ENCODE peak calls at places on chromosomes 2 and 18, in six cellular contexts. One of them, this sample, is unnamed. For H3K4me1, the result is how much of the 10 kb centered on the place peaks cover.

GRCh38 chr18:23225518-23225917 is 90.2 kb downstream of the CABLES1 start:
- DNase-seq in CD4-positive, CD25-positive, alpha-beta regulatory T cell: no peak
- DNase-seq in spleen: no peak
- DNase-seq in right lobe of liver: no peak
- DNase-seq in ovary: no peak
- DNase-seq in endodermal cell: no peak
- DNase-seq in this sample: no peak

GRCh38 chr2:127651987-127652550 is 6.1 kb downstream of the GPR17 start:
- DNase-seq in CD4-positive, CD25-positive, alpha-beta regulatory T cell: no peak
- DNase-seq in spleen: peak
- DNase-seq in right lobe of liver: peak
- DNase-seq in ovary: no peak
- DNase-seq in endodermal cell: no peak
- DNase-seq in this sample: no peak

GRCh38 chr2:174125151-174125550 is 123.2 kb downstream of the OLA1 start:
- DNase-seq in CD4-positive, CD25-positive, alpha-beta regulatory T cell: no peak
- DNase-seq in spleen: no peak
- DNase-seq in right lobe of liver: no peak
- DNase-seq in ovary: no peak
- DNase-seq in endodermal cell: no peak
- DNase-seq in this sample: no peak

GRCh38 chr2:26562811-26563645 is 78.1 kb downstream of the CIB4 start:
- DNase-seq in CD4-positive, CD25-positive, alpha-beta regulatory T cell: no peak
- DNase-seq in spleen: peak
- DNase-seq in right lobe of liver: no peak
- DNase-seq in ovary: peak
- DNase-seq in endodermal cell: peak
- DNase-seq in this sample: no peak

GRCh38 chr18:24677011-24677410 is 216.6 kb downstream of the HRH4 start:
- DNase-seq in CD4-positive, CD25-positive, alpha-beta regulatory T cell: no peak
- DNase-seq in spleen: no peak
- DNase-seq in right lobe of liver: no peak
- DNase-seq in ovary: no peak
- DNase-seq in endodermal cell: no peak
- DNase-seq in this sample: no peak

GRCh38 chr2:19901458-19902271 is at the start of gene TTC32:
- DNase-seq in CD4-positive, CD25-positive, alpha-beta regulatory T cell: peak
- DNase-seq in spleen: peak
- DNase-seq in right lobe of liver: peak
- DNase-seq in ovary: peak
- DNase-seq in endodermal cell: peak
- DNase-seq in this sample: peak

GRCh38 chr2:224958466-224958857 is 83.8 kb downstream of the DOCK10 start:
- DNase-seq in CD4-positive, CD25-positive, alpha-beta regulatory T cell: no peak
- DNase-seq in spleen: no peak
- DNase-seq in right lobe of liver: no peak
- DNase-seq in ovary: no peak
- DNase-seq in endodermal cell: no peak
- DNase-seq in this sample: no peak

GRCh38 chr2:23953625-23954024 is 13.4 kb downstream of the UBXN2A start:
- DNase-seq in CD4-positive, CD25-positive, alpha-beta regulatory T cell: no peak
- DNase-seq in spleen: no peak
- DNase-seq in right lobe of liver: no peak
- DNase-seq in ovary: no peak
- DNase-seq in endodermal cell: no peak
- DNase-seq in this sample: no peak

GRCh38 chr18:3055201-3055600 is 42.3 kb upstream of the LPIN2 start:
- DNase-seq in CD4-positive, CD25-positive, alpha-beta regulatory T cell: no peak
- DNase-seq in spleen: no peak
- DNase-seq in right lobe of liver: no peak
- DNase-seq in ovary: no peak
- DNase-seq in endodermal cell: no peak
- DNase-seq in this sample: no peak

GRCh38 chr2:99153921-99154604 is 679 bp downstream of the TSGA10 start:
- DNase-seq in CD4-positive, CD25-positive, alpha-beta regulatory T cell: no peak
- DNase-seq in spleen: no peak
- DNase-seq in right lobe of liver: no peak
- DNase-seq in ovary: no peak
- DNase-seq in endodermal cell: peak
- DNase-seq in this sample: no peak

GRCh38 chr2:26559044-26559405 is 81.1 kb upstream of the OTOF start:
- DNase-seq in CD4-positive, CD25-positive, alpha-beta regulatory T cell: no peak
- DNase-seq in spleen: peak
- DNase-seq in right lobe of liver: no peak
- DNase-seq in ovary: no peak
- DNase-seq in endodermal cell: peak
- DNase-seq in this sample: no peak

GRCh38 chr2:238527565-238527964 is 100.8 kb downstream of the ASB1 start:
- DNase-seq in CD4-positive, CD25-positive, alpha-beta regulatory T cell: no peak
- DNase-seq in spleen: no peak
- DNase-seq in right lobe of liver: peak
- DNase-seq in ovary: no peak
- DNase-seq in endodermal cell: no peak
- DNase-seq in this sample: no peak

GRCh38 chr18:46676162-46676830 is 19.3 kb upstream of the LOXHD1 start:
- DNase-seq in CD4-positive, CD25-positive, alpha-beta regulatory T cell: no peak
- DNase-seq in spleen: no peak
- DNase-seq in right lobe of liver: no peak
- DNase-seq in ovary: no peak
- DNase-seq in endodermal cell: no peak
- DNase-seq in this sample: no peak

GRCh38 chr2:121565389-121566250 is 34.9 kb downstream of the RNU4ATAC start:
- DNase-seq in CD4-positive, CD25-positive, alpha-beta regulatory T cell: no peak
- DNase-seq in spleen: no peak
- DNase-seq in right lobe of liver: no peak
- DNase-seq in ovary: no peak
- DNase-seq in endodermal cell: no peak
- DNase-seq in this sample: no peak

GRCh38 chr2:121564905-121565304 is 34.2 kb downstream of the RNU4ATAC start:
- DNase-seq in CD4-positive, CD25-positive, alpha-beta regulatory T cell: no peak
- DNase-seq in spleen: no peak
- DNase-seq in right lobe of liver: no peak
- DNase-seq in ovary: no peak
- DNase-seq in endodermal cell: no peak
- DNase-seq in this sample: no peak

GRCh38 chr2:121562269-121563176 is 31.8 kb downstream of the RNU4ATAC start:
- DNase-seq in CD4-positive, CD25-positive, alpha-beta regulatory T cell: no peak
- DNase-seq in spleen: peak
- DNase-seq in right lobe of liver: no peak
- DNase-seq in ovary: no peak
- DNase-seq in endodermal cell: no peak
- DNase-seq in this sample: no peak

GRCh38 chr2:121558329-121558728 is 27.6 kb downstream of the RNU4ATAC start:
- DNase-seq in CD4-positive, CD25-positive, alpha-beta regulatory T cell: no peak
- DNase-seq in spleen: no peak
- DNase-seq in right lobe of liver: no peak
- DNase-seq in ovary: no peak
- DNase-seq in endodermal cell: no peak
- DNase-seq in this sample: no peak

GRCh38 chr2:121561617-121562268 is 31.1 kb downstream of the RNU4ATAC start:
- DNase-seq in CD4-positive, CD25-positive, alpha-beta regulatory T cell: no peak
- DNase-seq in spleen: no peak
- DNase-seq in right lobe of liver: no peak
- DNase-seq in ovary: no peak
- DNase-seq in endodermal cell: no peak
- DNase-seq in this sample: no peak
- H3K27ac ChIP-seq in CD4-positive, CD25-positive, alpha-beta regulatory T cell: no peak
- H3K27ac ChIP-seq in spleen: no peak
- H3K27ac ChIP-seq in right lobe of liver: no peak
- H3K27ac ChIP-seq in ovary: no peak
- H3K27ac ChIP-seq in endodermal cell: no peak
- H3K27ac ChIP-seq in this sample: no peak

GRCh38 chr2:138329591-138329990 is 172.0 kb upstream of the SPOPL start:
- DNase-seq in CD4-positive, CD25-positive, alpha-beta regulatory T cell: no peak
- DNase-seq in spleen: no peak
- DNase-seq in right lobe of liver: no peak
- DNase-seq in ovary: no peak
- DNase-seq in endodermal cell: no peak
- DNase-seq in this sample: no peak
- H3K4me3 ChIP-seq in CD4-positive, CD25-positive, alpha-beta regulatory T cell: no peak
- H3K4me3 ChIP-seq in spleen: no peak
- H3K4me3 ChIP-seq in right lobe of liver: no peak
- H3K4me3 ChIP-seq in ovary: no peak
- H3K4me3 ChIP-seq in endodermal cell: no peak
- H3K4me3 ChIP-seq in this sample: no peak

GRCh38 chr2:85540131-85540587 is 1.2 kb downstream of the MAT2A start:
- DNase-seq in CD4-positive, CD25-positive, alpha-beta regulatory T cell: no peak
- DNase-seq in spleen: no peak
- DNase-seq in right lobe of liver: no peak
- DNase-seq in ovary: no peak
- DNase-seq in endodermal cell: no peak
- DNase-seq in this sample: no peak

GRCh38 chr2:85536479-85536878 is 2.5 kb upstream of the MAT2A start:
- DNase-seq in CD4-positive, CD25-positive, alpha-beta regulatory T cell: no peak
- DNase-seq in spleen: no peak
- DNase-seq in right lobe of liver: no peak
- DNase-seq in ovary: no peak
- DNase-seq in endodermal cell: no peak
- DNase-seq in this sample: no peak

GRCh38 chr2:85537600-85538506 is 1.1 kb upstream of the MAT2A start:
- DNase-seq in CD4-positive, CD25-positive, alpha-beta regulatory T cell: no peak
- DNase-seq in spleen: peak
- DNase-seq in right lobe of liver: peak
- DNase-seq in ovary: peak
- DNase-seq in endodermal cell: peak
- DNase-seq in this sample: peak

GRCh38 chr2:85539361-85540130 is 578 bp downstream of the MAT2A start:
- DNase-seq in CD4-positive, CD25-positive, alpha-beta regulatory T cell: peak
- DNase-seq in spleen: peak
- DNase-seq in right lobe of liver: peak
- DNase-seq in ovary: peak
- DNase-seq in endodermal cell: peak
- DNase-seq in this sample: peak

GRCh38 chr2:85538507-85539360 is at the start of gene MAT2A:
- DNase-seq in CD4-positive, CD25-positive, alpha-beta regulatory T cell: peak
- DNase-seq in spleen: peak
- DNase-seq in right lobe of liver: peak
- DNase-seq in ovary: peak
- DNase-seq in endodermal cell: peak
- DNase-seq in this sample: peak
- H3K4me1 ChIP-seq in CD4-positive, CD25-positive, alpha-beta regulatory T cell: under half
- H3K4me1 ChIP-seq in spleen: under half
- H3K4me1 ChIP-seq in right lobe of liver: under half
- H3K4me1 ChIP-seq in ovary: under half
- H3K4me1 ChIP-seq in endodermal cell: under half
- H3K4me1 ChIP-seq in this sample: under half

DNA sequence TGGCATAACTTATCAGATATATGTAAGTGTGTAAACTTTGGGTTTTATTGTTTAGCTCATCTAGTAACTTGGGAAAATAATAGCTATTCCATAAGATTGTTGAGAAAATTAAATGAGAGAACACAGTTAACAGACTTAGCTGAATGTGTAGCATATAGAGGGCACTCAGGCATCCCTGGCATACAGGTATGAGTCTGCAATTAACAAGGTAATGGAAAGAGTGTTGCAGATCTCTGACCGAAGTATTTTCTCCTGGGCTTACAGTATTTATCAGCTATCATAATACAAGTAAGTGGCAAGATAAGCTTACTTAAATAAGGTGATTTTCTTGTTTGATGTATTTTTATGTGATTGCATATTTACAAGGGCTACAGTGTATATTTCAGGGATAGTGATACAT is 7.9 kb upstream of the COBLL1 start:
- DNase-seq in CD4-positive, CD25-positive, alpha-beta regulatory T cell: no peak
- DNase-seq in spleen: no peak
- DNase-seq in right lobe of liver: no peak
- DNase-seq in ovary: no peak
- DNase-seq in endodermal cell: no peak
- DNase-seq in this sample: no peak
- H3K27ac ChIP-seq in CD4-positive, CD25-positive, alpha-beta regulatory T cell: no peak
- H3K27ac ChIP-seq in spleen: no peak
- H3K27ac ChIP-seq in right lobe of liver: no peak
- H3K27ac ChIP-seq in ovary: no peak
- H3K27ac ChIP-seq in endodermal cell: no peak
- H3K27ac ChIP-seq in this sample: no peak

GRCh38 chr2:69636395-69636794 is 7.1 kb downstream of the AAK1 start:
- DNase-seq in CD4-positive, CD25-positive, alpha-beta regulatory T cell: no peak
- DNase-seq in spleen: no peak
- DNase-seq in right lobe of liver: no peak
- DNase-seq in ovary: no peak
- DNase-seq in endodermal cell: no peak
- DNase-seq in this sample: no peak

GRCh38 chr2:69641887-69642708 is 1.4 kb downstream of the AAK1 start:
- DNase-seq in CD4-positive, CD25-positive, alpha-beta regulatory T cell: no peak
- DNase-seq in spleen: no peak
- DNase-seq in right lobe of liver: no peak
- DNase-seq in ovary: no peak
- DNase-seq in endodermal cell: no peak
- DNase-seq in this sample: peak

GRCh38 chr2:69638630-69639029 is 4.9 kb downstream of the AAK1 start:
- DNase-seq in CD4-positive, CD25-positive, alpha-beta regulatory T cell: no peak
- DNase-seq in spleen: no peak
- DNase-seq in right lobe of liver: no peak
- DNase-seq in ovary: no peak
- DNase-seq in endodermal cell: no peak
- DNase-seq in this sample: no peak

GRCh38 chr2:69637923-69638322 is 5.6 kb downstream of the AAK1 start:
- DNase-seq in CD4-positive, CD25-positive, alpha-beta regulatory T cell: no peak
- DNase-seq in spleen: no peak
- DNase-seq in right lobe of liver: no peak
- DNase-seq in ovary: no peak
- DNase-seq in endodermal cell: no peak
- DNase-seq in this sample: no peak

GRCh38 chr2:69639246-69639645 is 4.3 kb downstream of the AAK1 start:
- DNase-seq in CD4-positive, CD25-positive, alpha-beta regulatory T cell: no peak
- DNase-seq in spleen: no peak
- DNase-seq in right lobe of liver: no peak
- DNase-seq in ovary: no peak
- DNase-seq in endodermal cell: no peak
- DNase-seq in this sample: no peak
- H3K4me3 ChIP-seq in CD4-positive, CD25-positive, alpha-beta regulatory T cell: peak
- H3K4me3 ChIP-seq in spleen: no peak
- H3K4me3 ChIP-seq in right lobe of liver: no peak
- H3K4me3 ChIP-seq in ovary: no peak
- H3K4me3 ChIP-seq in endodermal cell: no peak
- H3K4me3 ChIP-seq in this sample: peak

GRCh38 chr18:58216071-58216471 is 172.0 kb downstream of the NEDD4L start:
- DNase-seq in CD4-positive, CD25-positive, alpha-beta regulatory T cell: no peak
- DNase-seq in spleen: no peak
- DNase-seq in right lobe of liver: no peak
- DNase-seq in ovary: no peak
- DNase-seq in endodermal cell: peak
- DNase-seq in this sample: no peak
- H3K4me1 ChIP-seq in CD4-positive, CD25-positive, alpha-beta regulatory T cell: under half
- H3K4me1 ChIP-seq in spleen: under half
- H3K4me1 ChIP-seq in right lobe of liver: under half
- H3K4me1 ChIP-seq in ovary: under half
- H3K4me1 ChIP-seq in endodermal cell: under half
- H3K4me1 ChIP-seq in this sample: under half

GRCh38 chr18:8713691-8714090 is 8.3 kb downstream of the MTCL1 start:
- DNase-seq in CD4-positive, CD25-positive, alpha-beta regulatory T cell: no peak
- DNase-seq in spleen: no peak
- DNase-seq in right lobe of liver: no peak
- DNase-seq in ovary: no peak
- DNase-seq in endodermal cell: no peak
- DNase-seq in this sample: no peak
- H3K27ac ChIP-seq in CD4-positive, CD25-positive, alpha-beta regulatory T cell: no peak
- H3K27ac ChIP-seq in spleen: no peak
- H3K27ac ChIP-seq in right lobe of liver: no peak
- H3K27ac ChIP-seq in ovary: no peak
- H3K27ac ChIP-seq in endodermal cell: no peak
- H3K27ac ChIP-seq in this sample: no peak

This sample was measured in CD8-positive, alpha-beta memory T cell.